ENCODE peak calls at places on chromosomes 16 and 17, in nine cellular contexts. A, T, I, Y, W, J, X, O and Z are unnamed samples. For H3K36me3, the result is how much of the 10 kb centered on the place peaks cover.

GRCh38 chr16:75024182-75024581 is 25.4 kb downstream of the ZNRF1 start:
- DNase-seq in I (no peak), A (no peak), J (no peak), X (no peak), W (no peak), O (no peak), T (no peak), Y (no peak), Z (no peak)

GRCh38 chr17:20797292-20797691 is 217.8 kb downstream of the CDRT15L2 start:
- DNase-seq in A (no peak), I (no peak), J (no peak), W (no peak), O (no peak), T (no peak), Y (no peak), X (no peak), Z (no peak)

GRCh38 chr17:2192367-2193028 is 111.1 kb downstream of the SMG6 start:
- DNase-seq in T (no peak), W (no peak), X (peak), O (no peak), A (no peak), Y (no peak), I (peak), J (peak), Z (no peak)

GRCh38 chr16:73125860-73126259 is 77.9 kb upstream of the ZFHX3 start:
- DNase-seq in I (no peak), W (no peak), Y (no peak), A (no peak), J (peak), T (no peak), X (no peak), O (no peak), Z (no peak)

GRCh38 chr16:11401161-11402050 is 56.1 kb downstream of the RMI2 start:
- DNase-seq in X (peak), Y (no peak), A (peak), I (peak), J (no peak), W (peak), T (peak), O (peak), Z (peak)

GRCh38 chr17:77474292-77474988 is 333.7 kb downstream of the SEC14L1 start:
- DNase-seq in A (no peak), Y (no peak), O (no peak), X (no peak), J (no peak), T (peak), W (no peak), I (no peak), Z (no peak)

GRCh38 chr17:45423936-45424335 is 8.7 kb downstream of the ARHGAP27 start:
- DNase-seq in T (no peak), X (no peak), W (no peak), J (no peak), Y (no peak), O (no peak), A (no peak), I (no peak), Z (no peak)

GRCh38 chr17:39942076-39942475 is 14.5 kb downstream of the LRRC3C start:
- DNase-seq in J (no peak), O (no peak), A (no peak), T (no peak), Y (no peak), X (no peak), I (no peak), W (no peak), Z (no peak)

DNA sequence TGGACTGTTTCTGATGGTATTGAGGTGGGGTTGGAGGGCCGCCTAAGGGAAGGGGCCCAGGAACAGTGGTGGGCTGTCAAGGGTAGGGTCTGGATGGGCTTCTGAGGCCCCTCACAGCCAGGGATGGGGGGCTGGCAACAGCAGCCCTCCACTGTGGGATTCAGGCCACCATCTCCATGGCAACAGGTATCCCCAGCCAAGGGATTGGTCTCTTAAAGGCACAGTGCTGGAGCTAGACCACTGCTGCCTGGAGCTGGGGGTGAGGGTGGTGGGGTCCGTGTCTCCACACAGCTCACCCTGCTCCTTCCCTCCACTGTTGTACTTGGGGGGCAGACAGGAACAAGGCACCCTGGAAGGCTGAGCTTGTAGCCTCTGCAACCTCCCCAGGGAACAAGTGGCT is 41.8 kb downstream of the PSME3IP1 start:
- DNase-seq in W (no peak), Y (no peak), I (peak), T (no peak), J (no peak), X (no peak), O (no peak), A (no peak), Z (no peak)
- H3K27ac ChIP-seq in W (peak), Y (no peak), I (peak), T (peak), J (no peak), X (no peak), O (no peak), A (no peak), Z (no peak)

GRCh38 chr17:4691686-4692085 is 12.3 kb downstream of the PELP1 start:
- DNase-seq in A (no peak), Y (no peak), I (no peak), T (no peak), W (no peak), X (no peak), J (no peak), O (no peak), Z (no peak)
- H3K4me3 ChIP-seq in A (no peak), Y (no peak), I (no peak), T (no peak), W (no peak), X (no peak), J (no peak), O (no peak), Z (no peak)

DNA sequence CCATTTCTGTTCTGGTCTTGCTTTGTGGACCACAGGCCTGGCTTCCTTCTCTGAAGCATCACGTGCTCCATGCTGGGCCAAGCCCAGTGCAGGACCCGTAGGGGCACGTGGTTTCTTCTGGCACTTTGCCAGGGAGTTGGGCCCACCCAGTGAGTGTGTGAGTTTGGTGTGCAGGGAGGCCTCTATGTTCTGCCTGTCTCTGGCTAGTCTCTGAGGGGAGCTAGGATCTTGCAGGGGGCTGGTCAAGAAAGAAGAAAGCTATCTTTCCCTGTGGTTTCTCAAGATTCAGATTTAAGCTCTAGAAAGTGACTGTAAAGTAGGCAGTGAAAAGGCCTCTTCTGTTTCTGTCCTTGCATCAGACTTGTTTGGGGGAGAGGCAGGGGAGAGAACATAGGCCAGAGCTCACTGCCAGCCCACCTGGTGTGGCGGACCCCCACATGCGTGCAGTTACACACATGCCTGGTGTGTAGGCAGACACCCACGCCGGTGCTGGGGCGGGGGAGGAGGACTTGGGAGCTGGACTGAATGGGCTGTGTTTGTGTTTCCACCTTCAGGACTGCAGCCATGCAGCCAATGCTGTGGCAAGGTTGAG is 11.8 kb downstream of the LASP1 start:
- DNase-seq in W (peak), X (peak), T (peak), I (no peak), J (peak), O (peak), Y (no peak), A (peak), Z (no peak)
- H3K36me3 ChIP-seq in W (under half), X (under half), T (half or more), I (under half), J (half or more), O (half or more), Y (under half), A (under half), Z (under half)

GRCh38 chr16:80543162-80543561 is 2.4 kb downstream of the DYNLRB2 start:
- DNase-seq in A (no peak), T (no peak), J (no peak), W (no peak), O (no peak), I (no peak), Y (no peak), X (no peak), Z (no peak)

GRCh38 chr16:80536246-80536645 is 4.5 kb upstream of the DYNLRB2 start:
- DNase-seq in I (no peak), T (no peak), A (no peak), X (no peak), Y (no peak), O (no peak), W (no peak), J (no peak), Z (no peak)

GRCh38 chr16:80544326-80544725 is 3.5 kb downstream of the DYNLRB2 start:
- DNase-seq in Y (no peak), J (no peak), W (no peak), T (no peak), O (no peak), X (no peak), I (no peak), A (no peak), Z (no peak)

GRCh38 chr16:80541306-80541694 is 507 bp downstream of the DYNLRB2 start:
- DNase-seq in T (no peak), I (no peak), A (no peak), Y (no peak), J (no peak), O (no peak), W (no peak), X (no peak), Z (no peak)

GRCh38 chr16:80540516-80541305 is at the start of gene DYNLRB2:
- DNase-seq in T (peak), A (peak), I (peak), X (peak), Y (peak), J (peak), O (peak), W (peak), Z (peak)
- H3K27ac ChIP-seq in T (peak), A (peak), I (peak), X (peak), Y (peak), J (peak), O (peak), W (peak), Z (peak)